ENCODE peak calls at places on chromosome 16, in ten cellular contexts. One of them, this sample, is unnamed.

GRCh38 chr16:14181371-14182050 is 110.4 kb downstream of the MRTFB start:
- DNase-seq in Karpas-422: no peak
- DNase-seq in body of pancreas: no peak
- DNase-seq in germinal center: no peak
- DNase-seq in anterior cingulate cortex: no peak
- DNase-seq in colonic mucosa: no peak
- DNase-seq in activated T-cell treated with anti-CD3 and anti-CD28 coated beads, Interleukin-2, amount 50 U/mL, for 72 hours: no peak
- DNase-seq in heart left ventricle: no peak
- DNase-seq in nephron progenitor cell: no peak
- DNase-seq in naive thymus-derived CD4-positive, alpha-beta T cell: no peak
- DNase-seq in this sample: no peak

GRCh38 chr16:50154369-50154947 is 1.4 kb downstream of the TENT4B start:
- DNase-seq in Karpas-422: no peak
- DNase-seq in body of pancreas: peak; percentile 17
- DNase-seq in germinal center: no peak
- DNase-seq in anterior cingulate cortex: no peak
- DNase-seq in colonic mucosa: no peak
- DNase-seq in activated T-cell treated with anti-CD3 and anti-CD28 coated beads, Interleukin-2, amount 50 U/mL, for 72 hours: no peak
- DNase-seq in heart left ventricle: no peak
- DNase-seq in nephron progenitor cell: no peak
- DNase-seq in naive thymus-derived CD4-positive, alpha-beta T cell: no peak
- DNase-seq in this sample: peak; percentile 15

GRCh38 chr16:56365552-56365951 is 59.8 kb downstream of the AMFR start:
- DNase-seq in Karpas-422: no peak
- DNase-seq in body of pancreas: no peak
- DNase-seq in germinal center: no peak
- DNase-seq in anterior cingulate cortex: no peak
- DNase-seq in colonic mucosa: no peak
- DNase-seq in activated T-cell treated with anti-CD3 and anti-CD28 coated beads, Interleukin-2, amount 50 U/mL, for 72 hours: no peak
- DNase-seq in heart left ventricle: no peak
- DNase-seq in nephron progenitor cell: no peak
- DNase-seq in naive thymus-derived CD4-positive, alpha-beta T cell: no peak
- DNase-seq in this sample: no peak

GRCh38 chr16:65888201-65888600 is 478.3 kb upstream of the CDH5 start:
- DNase-seq in Karpas-422: no peak
- DNase-seq in body of pancreas: no peak
- DNase-seq in germinal center: no peak
- DNase-seq in anterior cingulate cortex: no peak
- DNase-seq in colonic mucosa: no peak
- DNase-seq in activated T-cell treated with anti-CD3 and anti-CD28 coated beads, Interleukin-2, amount 50 U/mL, for 72 hours: no peak
- DNase-seq in heart left ventricle: no peak
- DNase-seq in nephron progenitor cell: no peak
- DNase-seq in naive thymus-derived CD4-positive, alpha-beta T cell: no peak
- DNase-seq in this sample: no peak

GRCh38 chr16:50677351-50677750 is 3.8 kb downstream of the SNX20 start:
- DNase-seq in Karpas-422: no peak
- DNase-seq in body of pancreas: no peak
- DNase-seq in germinal center: peak; percentile 29
- DNase-seq in anterior cingulate cortex: no peak
- DNase-seq in colonic mucosa: no peak
- DNase-seq in activated T-cell treated with anti-CD3 and anti-CD28 coated beads, Interleukin-2, amount 50 U/mL, for 72 hours: no peak
- DNase-seq in heart left ventricle: no peak
- DNase-seq in nephron progenitor cell: no peak
- DNase-seq in naive thymus-derived CD4-positive, alpha-beta T cell: no peak
- DNase-seq in this sample: no peak

GRCh38 chr16:86429663-86430062 is 80.7 kb upstream of the FOXF1 start:
- DNase-seq in Karpas-422: no peak
- DNase-seq in body of pancreas: no peak
- DNase-seq in germinal center: no peak
- DNase-seq in anterior cingulate cortex: no peak
- DNase-seq in colonic mucosa: no peak
- DNase-seq in activated T-cell treated with anti-CD3 and anti-CD28 coated beads, Interleukin-2, amount 50 U/mL, for 72 hours: no peak
- DNase-seq in heart left ventricle: no peak
- DNase-seq in nephron progenitor cell: no peak
- DNase-seq in naive thymus-derived CD4-positive, alpha-beta T cell: no peak
- DNase-seq in this sample: no peak

GRCh38 chr16:56848955-56849689 is 15.9 kb upstream of the SLC12A3 start:
- DNase-seq in Karpas-422: no peak
- DNase-seq in body of pancreas: no peak
- DNase-seq in germinal center: no peak
- DNase-seq in anterior cingulate cortex: no peak
- DNase-seq in colonic mucosa: no peak
- DNase-seq in activated T-cell treated with anti-CD3 and anti-CD28 coated beads, Interleukin-2, amount 50 U/mL, for 72 hours: no peak
- DNase-seq in heart left ventricle: no peak
- DNase-seq in nephron progenitor cell: no peak
- DNase-seq in naive thymus-derived CD4-positive, alpha-beta T cell: no peak
- DNase-seq in this sample: peak; percentile 81

GRCh38 chr16:58506241-58507194 is 6.6 kb downstream of the NDRG4 start:
- DNase-seq in Karpas-422: no peak
- DNase-seq in body of pancreas: no peak
- DNase-seq in germinal center: no peak
- DNase-seq in anterior cingulate cortex: no peak
- DNase-seq in colonic mucosa: no peak
- DNase-seq in activated T-cell treated with anti-CD3 and anti-CD28 coated beads, Interleukin-2, amount 50 U/mL, for 72 hours: no peak
- DNase-seq in heart left ventricle: no peak
- DNase-seq in nephron progenitor cell: no peak
- DNase-seq in naive thymus-derived CD4-positive, alpha-beta T cell: no peak
- DNase-seq in this sample: no peak

GRCh38 chr16:57651344-57652333 is 16.5 kb upstream of the ADGRG3 start:
- DNase-seq in Karpas-422: peak; percentile 56
- DNase-seq in body of pancreas: no peak
- DNase-seq in germinal center: no peak
- DNase-seq in anterior cingulate cortex: no peak
- DNase-seq in colonic mucosa: no peak
- DNase-seq in activated T-cell treated with anti-CD3 and anti-CD28 coated beads, Interleukin-2, amount 50 U/mL, for 72 hours: no peak
- DNase-seq in heart left ventricle: no peak
- DNase-seq in nephron progenitor cell: no peak
- DNase-seq in naive thymus-derived CD4-positive, alpha-beta T cell: peak; percentile 9
- DNase-seq in this sample: no peak

GRCh38 chr16:50121721-50122445 is 31.2 kb upstream of the TENT4B start:
- DNase-seq in Karpas-422: no peak
- DNase-seq in body of pancreas: no peak
- DNase-seq in germinal center: no peak
- DNase-seq in anterior cingulate cortex: no peak
- DNase-seq in colonic mucosa: no peak
- DNase-seq in activated T-cell treated with anti-CD3 and anti-CD28 coated beads, Interleukin-2, amount 50 U/mL, for 72 hours: peak; percentile 78
- DNase-seq in heart left ventricle: no peak
- DNase-seq in nephron progenitor cell: no peak
- DNase-seq in naive thymus-derived CD4-positive, alpha-beta T cell: peak; percentile 77
- DNase-seq in this sample: no peak

GRCh38 chr16:89072216-89073130 is 21.2 kb upstream of the ACSF3 start:
- DNase-seq in Karpas-422: no peak
- DNase-seq in body of pancreas: no peak
- DNase-seq in germinal center: no peak
- DNase-seq in anterior cingulate cortex: no peak
- DNase-seq in colonic mucosa: no peak
- DNase-seq in activated T-cell treated with anti-CD3 and anti-CD28 coated beads, Interleukin-2, amount 50 U/mL, for 72 hours: no peak
- DNase-seq in heart left ventricle: peak; percentile 47
- DNase-seq in nephron progenitor cell: peak; percentile 47
- DNase-seq in naive thymus-derived CD4-positive, alpha-beta T cell: no peak
- DNase-seq in this sample: no peak

GRCh38 chr16:19810817-19811731 is 73.6 kb downstream of the GPRC5B start:
- DNase-seq in Karpas-422: no peak
- DNase-seq in body of pancreas: no peak
- DNase-seq in germinal center: no peak
- DNase-seq in anterior cingulate cortex: no peak
- DNase-seq in colonic mucosa: no peak
- DNase-seq in activated T-cell treated with anti-CD3 and anti-CD28 coated beads, Interleukin-2, amount 50 U/mL, for 72 hours: no peak
- DNase-seq in heart left ventricle: no peak
- DNase-seq in nephron progenitor cell: no peak
- DNase-seq in naive thymus-derived CD4-positive, alpha-beta T cell: no peak
- DNase-seq in this sample: peak; percentile 87

GRCh38 chr16:24738895-24739294 is 9.4 kb downstream of the TNRC6A start:
- DNase-seq in Karpas-422: peak; percentile 46
- DNase-seq in body of pancreas: no peak
- DNase-seq in germinal center: no peak
- DNase-seq in anterior cingulate cortex: no peak
- DNase-seq in colonic mucosa: no peak
- DNase-seq in activated T-cell treated with anti-CD3 and anti-CD28 coated beads, Interleukin-2, amount 50 U/mL, for 72 hours: no peak
- DNase-seq in heart left ventricle: no peak
- DNase-seq in nephron progenitor cell: no peak
- DNase-seq in naive thymus-derived CD4-positive, alpha-beta T cell: no peak
- DNase-seq in this sample: no peak

GRCh38 chr16:22641030-22641671 is 130.5 kb downstream of the NPIPB5 start:
- DNase-seq in Karpas-422: peak; percentile 78
- DNase-seq in body of pancreas: no peak
- DNase-seq in germinal center: no peak
- DNase-seq in anterior cingulate cortex: no peak
- DNase-seq in colonic mucosa: no peak
- DNase-seq in activated T-cell treated with anti-CD3 and anti-CD28 coated beads, Interleukin-2, amount 50 U/mL, for 72 hours: no peak
- DNase-seq in heart left ventricle: no peak
- DNase-seq in nephron progenitor cell: peak; percentile 66
- DNase-seq in naive thymus-derived CD4-positive, alpha-beta T cell: no peak
- DNase-seq in this sample: no peak

GRCh38 chr16:85278851-85279250 is 166.6 kb upstream of the CIBAR2 start:
- DNase-seq in Karpas-422: no peak
- DNase-seq in body of pancreas: no peak
- DNase-seq in germinal center: no peak
- DNase-seq in anterior cingulate cortex: no peak
- DNase-seq in colonic mucosa: no peak
- DNase-seq in activated T-cell treated with anti-CD3 and anti-CD28 coated beads, Interleukin-2, amount 50 U/mL, for 72 hours: no peak
- DNase-seq in heart left ventricle: no peak
- DNase-seq in nephron progenitor cell: no peak
- DNase-seq in naive thymus-derived CD4-positive, alpha-beta T cell: no peak
- DNase-seq in this sample: no peak

GRCh38 chr16:57797526-57798266 is 4.6 kb downstream of the KIFC3 start:
- DNase-seq in Karpas-422: no peak
- DNase-seq in body of pancreas: peak; percentile 91
- DNase-seq in germinal center: no peak
- DNase-seq in anterior cingulate cortex: no peak
- DNase-seq in colonic mucosa: peak; percentile 57
- DNase-seq in activated T-cell treated with anti-CD3 and anti-CD28 coated beads, Interleukin-2, amount 50 U/mL, for 72 hours: no peak
- DNase-seq in heart left ventricle: peak; percentile 55
- DNase-seq in nephron progenitor cell: peak; percentile 64
- DNase-seq in naive thymus-derived CD4-positive, alpha-beta T cell: no peak
- DNase-seq in this sample: peak; percentile 88

GRCh38 chr16:1052791-1053521 is 19.6 kb upstream of the SSTR5 start:
- DNase-seq in Karpas-422: no peak
- DNase-seq in body of pancreas: no peak
- DNase-seq in germinal center: no peak
- DNase-seq in anterior cingulate cortex: no peak
- DNase-seq in colonic mucosa: no peak
- DNase-seq in activated T-cell treated with anti-CD3 and anti-CD28 coated beads, Interleukin-2, amount 50 U/mL, for 72 hours: no peak
- DNase-seq in heart left ventricle: no peak
- DNase-seq in nephron progenitor cell: no peak
- DNase-seq in naive thymus-derived CD4-positive, alpha-beta T cell: no peak
- DNase-seq in this sample: no peak

GRCh38 chr16:54287018-54287757 is 601 bp upstream of the IRX3 start:
- DNase-seq in Karpas-422: no peak
- DNase-seq in body of pancreas: no peak
- DNase-seq in germinal center: no peak
- DNase-seq in anterior cingulate cortex: no peak
- DNase-seq in colonic mucosa: no peak
- DNase-seq in activated T-cell treated with anti-CD3 and anti-CD28 coated beads, Interleukin-2, amount 50 U/mL, for 72 hours: no peak
- DNase-seq in heart left ventricle: no peak
- DNase-seq in nephron progenitor cell: no peak
- DNase-seq in naive thymus-derived CD4-positive, alpha-beta T cell: no peak
- DNase-seq in this sample: no peak

GRCh38 chr16:12559714-12560113 is 244.0 kb downstream of the CPPED1 start:
- DNase-seq in Karpas-422: no peak
- DNase-seq in body of pancreas: no peak
- DNase-seq in germinal center: no peak
- DNase-seq in anterior cingulate cortex: no peak
- DNase-seq in colonic mucosa: no peak
- DNase-seq in activated T-cell treated with anti-CD3 and anti-CD28 coated beads, Interleukin-2, amount 50 U/mL, for 72 hours: no peak
- DNase-seq in heart left ventricle: no peak
- DNase-seq in nephron progenitor cell: no peak
- DNase-seq in naive thymus-derived CD4-positive, alpha-beta T cell: no peak
- DNase-seq in this sample: no peak

GRCh38 chr16:35749253-35750141 is 2290.1 kb downstream of the TP53TG3F start:
- DNase-seq in Karpas-422: no peak
- DNase-seq in body of pancreas: no peak
- DNase-seq in germinal center: no peak
- DNase-seq in anterior cingulate cortex: no peak
- DNase-seq in colonic mucosa: no peak
- DNase-seq in activated T-cell treated with anti-CD3 and anti-CD28 coated beads, Interleukin-2, amount 50 U/mL, for 72 hours: no peak
- DNase-seq in heart left ventricle: no peak
- DNase-seq in nephron progenitor cell: no peak
- DNase-seq in naive thymus-derived CD4-positive, alpha-beta T cell: no peak
- DNase-seq in this sample: no peak

GRCh38 chr16:57593021-57593420 is 35.4 kb upstream of the ADGRG1 start:
- DNase-seq in Karpas-422: no peak
- DNase-seq in body of pancreas: no peak
- DNase-seq in germinal center: no peak
- DNase-seq in anterior cingulate cortex: no peak
- DNase-seq in colonic mucosa: no peak
- DNase-seq in activated T-cell treated with anti-CD3 and anti-CD28 coated beads, Interleukin-2, amount 50 U/mL, for 72 hours: no peak
- DNase-seq in heart left ventricle: no peak
- DNase-seq in nephron progenitor cell: no peak
- DNase-seq in naive thymus-derived CD4-positive, alpha-beta T cell: no peak
- DNase-seq in this sample: no peak

GRCh38 chr16:27475561-27475960 is 73.6 kb downstream of the IL21R start:
- DNase-seq in Karpas-422: no peak
- DNase-seq in body of pancreas: no peak
- DNase-seq in germinal center: no peak
- DNase-seq in anterior cingulate cortex: no peak
- DNase-seq in colonic mucosa: no peak
- DNase-seq in activated T-cell treated with anti-CD3 and anti-CD28 coated beads, Interleukin-2, amount 50 U/mL, for 72 hours: no peak
- DNase-seq in heart left ventricle: no peak
- DNase-seq in nephron progenitor cell: no peak
- DNase-seq in naive thymus-derived CD4-positive, alpha-beta T cell: no peak
- DNase-seq in this sample: no peak

GRCh38 chr16:87129771-87130170 is 187.4 kb downstream of the C16orf95 start:
- DNase-seq in Karpas-422: no peak
- DNase-seq in body of pancreas: no peak
- DNase-seq in germinal center: no peak
- DNase-seq in anterior cingulate cortex: no peak
- DNase-seq in colonic mucosa: no peak
- DNase-seq in activated T-cell treated with anti-CD3 and anti-CD28 coated beads, Interleukin-2, amount 50 U/mL, for 72 hours: no peak
- DNase-seq in heart left ventricle: no peak
- DNase-seq in nephron progenitor cell: no peak
- DNase-seq in naive thymus-derived CD4-positive, alpha-beta T cell: no peak
- DNase-seq in this sample: no peak

GRCh38 chr16:30761427-30761927 is 385 bp downstream of the CFAP119 start:
- DNase-seq in Karpas-422: peak; percentile 87
- DNase-seq in body of pancreas: peak; percentile 36
- DNase-seq in germinal center: peak; percentile 75
- DNase-seq in anterior cingulate cortex: no peak
- DNase-seq in colonic mucosa: peak; percentile 59
- DNase-seq in activated T-cell treated with anti-CD3 and anti-CD28 coated beads, Interleukin-2, amount 50 U/mL, for 72 hours: peak; percentile 54
- DNase-seq in heart left ventricle: peak; percentile 55
- DNase-seq in nephron progenitor cell: peak; percentile 69
- DNase-seq in naive thymus-derived CD4-positive, alpha-beta T cell: peak; percentile 12
- DNase-seq in this sample: peak; percentile 46